ENCODE peak calls at places on chromosomes 5 and 9, in seven cellular contexts. One of them, this sample, is unnamed.

GRCh38 chr5:169390265-169390664 is 89.3 kb upstream of the SLIT3 start:
- DNase-seq in SK-N-SH: no peak
- DNase-seq in transverse colon: no peak
- DNase-seq in GM12891: no peak
- DNase-seq in Panc1: no peak
- DNase-seq in spleen: no peak
- DNase-seq in GM12878: no peak
- DNase-seq in this sample: no peak

GRCh38 chr5:158715592-158715991 is 384.1 kb downstream of the EBF1 start:
- DNase-seq in SK-N-SH: no peak
- DNase-seq in transverse colon: no peak
- DNase-seq in GM12891: no peak
- DNase-seq in Panc1: no peak
- DNase-seq in spleen: no peak
- DNase-seq in GM12878: no peak
- DNase-seq in this sample: no peak

GRCh38 chr5:132266836-132267160 is 9.3 kb downstream of the PDLIM4 start:
- DNase-seq in SK-N-SH: no peak
- DNase-seq in transverse colon: no peak
- DNase-seq in GM12891: no peak
- DNase-seq in Panc1: no peak
- DNase-seq in spleen: peak
- DNase-seq in GM12878: no peak
- DNase-seq in this sample: no peak

GRCh38 chr9:106745876-106746275 is 117.1 kb upstream of the ZNF462 start:
- DNase-seq in SK-N-SH: no peak
- DNase-seq in transverse colon: no peak
- DNase-seq in GM12891: no peak
- DNase-seq in Panc1: no peak
- DNase-seq in spleen: no peak
- DNase-seq in GM12878: no peak
- DNase-seq in this sample: no peak

GRCh38 chr9:82271099-82271498 is 282.5 kb downstream of the SPATA31D1 start:
- DNase-seq in SK-N-SH: no peak
- DNase-seq in transverse colon: no peak
- DNase-seq in GM12891: no peak
- DNase-seq in Panc1: no peak
- DNase-seq in spleen: no peak
- DNase-seq in GM12878: no peak
- DNase-seq in this sample: no peak

GRCh38 chr5:132099073-132099748 is 25.6 kb downstream of the CSF2 start:
- DNase-seq in SK-N-SH: no peak
- DNase-seq in transverse colon: no peak
- DNase-seq in GM12891: no peak
- DNase-seq in Panc1: no peak
- DNase-seq in spleen: no peak
- DNase-seq in GM12878: peak
- DNase-seq in this sample: no peak

GRCh38 chr5:83199126-83199525 is 121.8 kb downstream of the XRCC4 start:
- DNase-seq in SK-N-SH: no peak
- DNase-seq in transverse colon: no peak
- DNase-seq in GM12891: no peak
- DNase-seq in Panc1: no peak
- DNase-seq in spleen: no peak
- DNase-seq in GM12878: no peak
- DNase-seq in this sample: no peak

GRCh38 chr5:179061025-179061424 is 852 bp downstream of the ZNF354C start:
- DNase-seq in SK-N-SH: no peak
- DNase-seq in transverse colon: no peak
- DNase-seq in GM12891: no peak
- DNase-seq in Panc1: no peak
- DNase-seq in spleen: peak
- DNase-seq in GM12878: no peak
- DNase-seq in this sample: no peak

GRCh38 chr9:114238919-114239879 is 83.7 kb upstream of the ORM1 start:
- DNase-seq in SK-N-SH: peak
- DNase-seq in transverse colon: no peak
- DNase-seq in GM12891: no peak
- DNase-seq in Panc1: no peak
- DNase-seq in spleen: no peak
- DNase-seq in GM12878: no peak
- DNase-seq in this sample: no peak

GRCh38 chr9:101376117-101376866 is 8.5 kb downstream of the BAAT start:
- DNase-seq in SK-N-SH: no peak
- DNase-seq in transverse colon: no peak
- DNase-seq in GM12891: no peak
- DNase-seq in Panc1: no peak
- DNase-seq in spleen: no peak
- DNase-seq in GM12878: no peak
- DNase-seq in this sample: no peak

GRCh38 chr9:115036691-115037090 is 81.3 kb downstream of the TNC start:
- DNase-seq in SK-N-SH: no peak
- DNase-seq in transverse colon: no peak
- DNase-seq in GM12891: no peak
- DNase-seq in Panc1: no peak
- DNase-seq in spleen: no peak
- DNase-seq in GM12878: no peak
- DNase-seq in this sample: no peak

GRCh38 chr9:2117527-2117926 is 102.4 kb downstream of the SMARCA2 start:
- DNase-seq in SK-N-SH: no peak
- DNase-seq in transverse colon: no peak
- DNase-seq in GM12891: no peak
- DNase-seq in Panc1: no peak
- DNase-seq in spleen: no peak
- DNase-seq in GM12878: no peak
- DNase-seq in this sample: no peak

GRCh38 chr9:89637787-89638186 is 33.0 kb downstream of the GADD45G start:
- DNase-seq in SK-N-SH: no peak
- DNase-seq in transverse colon: no peak
- DNase-seq in GM12891: no peak
- DNase-seq in Panc1: no peak
- DNase-seq in spleen: peak
- DNase-seq in GM12878: no peak
- DNase-seq in this sample: no peak

GRCh38 chr9:78325343-78325742 is 28.4 kb downstream of the PSAT1 start:
- DNase-seq in SK-N-SH: peak
- DNase-seq in transverse colon: peak
- DNase-seq in GM12891: no peak
- DNase-seq in Panc1: no peak
- DNase-seq in spleen: no peak
- DNase-seq in GM12878: no peak
- DNase-seq in this sample: peak

GRCh38 chr5:100901851-100902341 is 1.2 kb downstream of the ST8SIA4 start:
- DNase-seq in SK-N-SH: no peak
- DNase-seq in transverse colon: peak
- DNase-seq in GM12891: no peak
- DNase-seq in Panc1: no peak
- DNase-seq in spleen: peak
- DNase-seq in GM12878: no peak
- DNase-seq in this sample: no peak

GRCh38 chr9:117720555-117720954 is 16.4 kb downstream of the TLR4 start:
- DNase-seq in SK-N-SH: no peak
- DNase-seq in transverse colon: peak
- DNase-seq in GM12891: no peak
- DNase-seq in Panc1: no peak
- DNase-seq in spleen: no peak
- DNase-seq in GM12878: no peak
- DNase-seq in this sample: no peak

GRCh38 chr5:14109041-14109747 is 33.9 kb upstream of the TRIO start:
- DNase-seq in SK-N-SH: no peak
- DNase-seq in transverse colon: peak
- DNase-seq in GM12891: peak
- DNase-seq in Panc1: peak
- DNase-seq in spleen: no peak
- DNase-seq in GM12878: peak
- DNase-seq in this sample: no peak

GRCh38 chr5:14182761-14183160 is 39.6 kb downstream of the TRIO start:
- DNase-seq in SK-N-SH: no peak
- DNase-seq in transverse colon: no peak
- DNase-seq in GM12891: no peak
- DNase-seq in Panc1: no peak
- DNase-seq in spleen: no peak
- DNase-seq in GM12878: no peak
- DNase-seq in this sample: no peak

GRCh38 chr5:14062178-14062577 is 81.0 kb upstream of the TRIO start:
- DNase-seq in SK-N-SH: no peak
- DNase-seq in transverse colon: no peak
- DNase-seq in GM12891: no peak
- DNase-seq in Panc1: no peak
- DNase-seq in spleen: no peak
- DNase-seq in GM12878: no peak
- DNase-seq in this sample: no peak

GRCh38 chr9:89952401-89952800 is 347.6 kb downstream of the GADD45G start:
- DNase-seq in SK-N-SH: no peak
- DNase-seq in transverse colon: no peak
- DNase-seq in GM12891: no peak
- DNase-seq in Panc1: no peak
- DNase-seq in spleen: no peak
- DNase-seq in GM12878: no peak
- DNase-seq in this sample: no peak

GRCh38 chr9:112861638-112862555 is 28.8 kb downstream of the SLC46A2 start:
- DNase-seq in SK-N-SH: no peak
- DNase-seq in transverse colon: peak
- DNase-seq in GM12891: no peak
- DNase-seq in Panc1: no peak
- DNase-seq in spleen: peak
- DNase-seq in GM12878: no peak
- DNase-seq in this sample: no peak

GRCh38 chr5:32027717-32028321 is 146.3 kb downstream of the GOLPH3 start:
- DNase-seq in SK-N-SH: no peak
- DNase-seq in transverse colon: peak
- DNase-seq in GM12891: no peak
- DNase-seq in Panc1: peak
- DNase-seq in spleen: peak
- DNase-seq in GM12878: no peak
- DNase-seq in this sample: peak

GRCh38 chr9:129312731-129313130 is 134.7 kb upstream of the IER5L start:
- DNase-seq in SK-N-SH: no peak
- DNase-seq in transverse colon: no peak
- DNase-seq in GM12891: no peak
- DNase-seq in Panc1: no peak
- DNase-seq in spleen: peak
- DNase-seq in GM12878: no peak
- DNase-seq in this sample: no peak

GRCh38 chr5:465591-466403 is 22.8 kb downstream of the EXOC3 start:
- DNase-seq in SK-N-SH: no peak
- DNase-seq in transverse colon: peak
- DNase-seq in GM12891: no peak
- DNase-seq in Panc1: no peak
- DNase-seq in spleen: peak
- DNase-seq in GM12878: no peak
- DNase-seq in this sample: no peak

GRCh38 chr5:16916262-16916878 is 19.7 kb downstream of the MYO10 start:
- DNase-seq in SK-N-SH: no peak
- DNase-seq in transverse colon: no peak
- DNase-seq in GM12891: no peak
- DNase-seq in Panc1: peak
- DNase-seq in spleen: no peak
- DNase-seq in GM12878: no peak
- DNase-seq in this sample: no peak
- TF ChIP-seq POLR2AphosphoS5 in SK-N-SH: no peak
- TF ChIP-seq POLR2AphosphoS5 in transverse colon: no peak
- TF ChIP-seq POLR2AphosphoS5 in GM12891: no peak
- TF ChIP-seq POLR2AphosphoS5 in Panc1: no peak
- TF ChIP-seq POLR2AphosphoS5 in spleen: no peak
- TF ChIP-seq POLR2AphosphoS5 in GM12878: no peak
- TF ChIP-seq POLR2AphosphoS5 in this sample: no peak

DNA sequence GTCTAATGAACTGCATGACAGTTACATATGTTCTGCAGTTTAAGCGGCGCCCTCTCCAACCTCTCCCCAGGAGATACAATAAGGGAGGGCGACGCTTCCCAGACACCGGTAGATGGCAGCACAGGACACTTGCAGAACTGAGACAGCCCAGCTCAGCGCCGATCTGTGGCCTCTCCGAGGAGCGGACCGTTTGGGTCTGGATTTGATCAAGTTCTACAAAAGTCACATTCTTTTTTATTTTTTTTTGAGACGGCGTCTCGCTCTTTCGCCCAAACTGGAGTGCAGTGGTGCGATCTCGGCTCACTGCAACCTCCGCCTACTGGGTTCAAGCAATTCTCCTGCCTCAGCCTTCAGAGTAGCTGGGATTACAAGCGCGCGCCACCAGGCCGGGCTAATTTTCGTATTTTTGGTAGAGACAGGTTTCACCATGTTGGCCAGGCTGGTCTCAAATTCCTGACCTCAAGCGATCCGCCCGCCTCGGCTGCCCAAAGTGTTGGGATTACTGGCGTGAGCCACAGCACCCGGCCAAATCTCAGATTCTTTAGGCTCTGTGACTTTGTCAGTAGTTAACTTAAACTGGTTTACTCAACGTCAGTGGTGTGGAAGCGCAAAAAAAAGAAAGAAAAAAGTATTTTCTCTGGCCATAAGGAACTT is 1.4 kb upstream of the ATOSB start:
- DNase-seq in SK-N-SH: peak
- DNase-seq in transverse colon: peak
- DNase-seq in GM12891: peak
- DNase-seq in Panc1: peak
- DNase-seq in spleen: peak
- DNase-seq in GM12878: no peak
- DNase-seq in this sample: peak
- TF ChIP-seq POLR2AphosphoS5 in SK-N-SH: no peak
- TF ChIP-seq POLR2AphosphoS5 in transverse colon: peak
- TF ChIP-seq POLR2AphosphoS5 in GM12891: no peak
- TF ChIP-seq POLR2AphosphoS5 in Panc1: no peak
- TF ChIP-seq POLR2AphosphoS5 in spleen: peak
- TF ChIP-seq POLR2AphosphoS5 in GM12878: no peak
- TF ChIP-seq POLR2AphosphoS5 in this sample: no peak

GRCh38 chr9:93183663-93184438 is at the start of gene WNK2:
- DNase-seq in SK-N-SH: peak
- DNase-seq in transverse colon: peak
- DNase-seq in GM12891: peak
- DNase-seq in Panc1: no peak
- DNase-seq in spleen: no peak
- DNase-seq in GM12878: no peak
- DNase-seq in this sample: no peak
- TF ChIP-seq POLR2AphosphoS5 in SK-N-SH: no peak
- TF ChIP-seq POLR2AphosphoS5 in transverse colon: no peak
- TF ChIP-seq POLR2AphosphoS5 in GM12891: no peak
- TF ChIP-seq POLR2AphosphoS5 in Panc1: no peak
- TF ChIP-seq POLR2AphosphoS5 in spleen: no peak
- TF ChIP-seq POLR2AphosphoS5 in GM12878: no peak
- TF ChIP-seq POLR2AphosphoS5 in this sample: no peak

GRCh38 chr5:146510528-146510927 is 5.5 kb downstream of the GPR151 start:
- DNase-seq in SK-N-SH: no peak
- DNase-seq in transverse colon: no peak
- DNase-seq in GM12891: no peak
- DNase-seq in Panc1: no peak
- DNase-seq in spleen: no peak
- DNase-seq in GM12878: no peak
- DNase-seq in this sample: peak

DNA sequence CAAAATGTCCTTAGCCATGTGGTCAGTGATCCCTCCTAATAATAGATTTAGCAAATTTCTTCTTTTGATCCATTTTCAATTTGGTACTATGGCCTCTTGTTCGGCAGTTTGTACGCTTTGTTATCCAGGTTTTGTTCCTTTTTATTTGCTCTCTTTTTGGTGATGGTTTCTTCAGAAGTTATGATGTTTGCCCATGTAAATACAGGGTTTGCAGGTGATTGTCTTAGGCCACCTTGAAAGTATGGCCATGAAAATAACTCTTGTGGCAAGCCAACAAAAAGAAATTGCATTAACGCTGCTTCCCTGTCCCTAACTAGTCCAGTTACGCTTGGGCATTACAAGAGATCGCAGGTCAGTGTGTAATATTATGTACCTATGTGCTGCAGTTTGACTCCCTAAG is 8.6 kb downstream of the GPR151 start:
- DNase-seq in SK-N-SH: no peak
- DNase-seq in transverse colon: no peak
- DNase-seq in GM12891: no peak
- DNase-seq in Panc1: no peak
- DNase-seq in spleen: no peak
- DNase-seq in GM12878: no peak
- DNase-seq in this sample: no peak
- TF ChIP-seq POLR2AphosphoS5 in SK-N-SH: no peak
- TF ChIP-seq POLR2AphosphoS5 in transverse colon: no peak
- TF ChIP-seq POLR2AphosphoS5 in GM12891: no peak
- TF ChIP-seq POLR2AphosphoS5 in Panc1: no peak
- TF ChIP-seq POLR2AphosphoS5 in spleen: no peak
- TF ChIP-seq POLR2AphosphoS5 in GM12878: no peak
- TF ChIP-seq POLR2AphosphoS5 in this sample: no peak

This sample was measured in SK-N-MC.